ENCODE peak calls at places on chromosome 19, in four cellular contexts. Q is GM04503; I is iPS DF 6.9; Z is activated CD4-positive, alpha-beta T cell treated with anti-CD3 and anti-CD28 coated beads for 36 hours. V is an unnamed sample.

GRCh38 chr19:40908981-40909380 is 26.9 kb upstream of the CYP2A7 start:
- DNase-seq in Z (peak; percentile 69), I (no peak), Q (no peak), V (no peak)

GRCh38 chr19:50812474-50812873 is 11.1 kb downstream of the KLK1 start:
- DNase-seq in Z (no peak), Q (no peak), I (no peak), V (no peak)

GRCh38 chr19:2296141-2296540 is 11.8 kb downstream of the LINGO3 start:
- DNase-seq in Q (no peak), Z (no peak), I (no peak), V (no peak)

GRCh38 chr19:50728084-50728737 is 5.0 kb downstream of the CLEC11A start:
- DNase-seq in Q (no peak), Z (peak; percentile 96), I (no peak), V (no peak)

GRCh38 chr19:4201798-4202197 is 19.3 kb downstream of the ANKRD24 start:
- DNase-seq in Q (no peak), I (no peak), Z (no peak), V (no peak)

GRCh38 chr19:52936151-52936957 is 13.1 kb upstream of the ZNF888 start:
- DNase-seq in Q (no peak), I (no peak), Z (no peak), V (no peak)

GRCh38 chr19:53892981-53893325 is 11.0 kb downstream of the PRKCG start:
- DNase-seq in Z (no peak), I (no peak), Q (no peak), V (no peak)

GRCh38 chr19:7831452-7831851 is 1.4 kb downstream of the EVI5L start:
- DNase-seq in I (peak; percentile 39), Z (no peak), Q (no peak), V (no peak)

GRCh38 chr19:11737964-11738745 is 591 bp downstream of the ZNF823 start:
- DNase-seq in I (no peak), Q (no peak), Z (peak; percentile 54), V (no peak)

GRCh38 chr19:54026656-54027055 is 35.2 kb downstream of the CACNG6 start:
- DNase-seq in Q (no peak), Z (no peak), I (no peak), V (no peak)

GRCh38 chr19:58307736-58308135 is 2.6 kb downstream of the ERVK3-1 start:
- DNase-seq in Q (no peak), I (no peak), Z (no peak), V (no peak)

GRCh38 chr19:48686103-48686502 is 9.7 kb upstream of the FUT2 start:
- DNase-seq in I (no peak), Z (no peak), Q (no peak), V (no peak)

GRCh38 chr19:35601971-35602370 is 10.6 kb upstream of the HAUS5 start:
- DNase-seq in Z (no peak), I (no peak), Q (no peak), V (no peak)

GRCh38 chr19:48480476-48481190 is 11.5 kb downstream of the CYTH2 start:
- DNase-seq in Z (peak; percentile 77), Q (no peak), I (no peak), V (no peak)

GRCh38 chr19:43464089-43464775 is 1.2 kb downstream of the LYPD3 start:
- DNase-seq in I (no peak), Q (no peak), Z (no peak), V (no peak)

GRCh38 chr19:15300533-15301194 is 31.7 kb downstream of the BRD4 start:
- DNase-seq in Q (peak; percentile 68), I (no peak), Z (peak; percentile 64), V (peak; percentile 79)

GRCh38 chr19:5545984-5546383 is 21.8 kb downstream of the TINCR start:
- DNase-seq in Z (no peak), I (no peak), Q (no peak), V (no peak)

GRCh38 chr19:30318936-30319335 is 53.2 kb upstream of the ZNF536 start:
- DNase-seq in I (no peak), Z (no peak), Q (no peak), V (no peak)